ENCODE peak calls at places on chromosomes 11 and 22, in six cellular contexts. O is GM12878, C is H1, V is GM12891, E is K562, R is HepG2. T is an unnamed sample.

GRCh38 chr11:11884774-11885481 is 43.2 kb downstream of the USP47 start:
- DNase-seq in O (peak; percentile 44), C (no peak), V (no peak), E (no peak), R (no peak), T (no peak)

GRCh38 chr11:47376183-47376542 is 2.2 kb downstream of the SPI1 start:
- DNase-seq in O (no peak), C (no peak), V (no peak), E (no peak), R (no peak), T (no peak)

GRCh38 chr11:115184901-115185300 is 319.3 kb downstream of the CADM1 start:
- DNase-seq in O (no peak), C (no peak), V (no peak), E (no peak), R (no peak), T (no peak)

GRCh38 chr11:65615950-65616574 is 486 bp downstream of the PCNX3 start:
- DNase-seq in O (no peak), C (no peak), V (peak; percentile 90), E (peak; percentile 89), R (peak; percentile 47), T (peak; percentile 79)

GRCh38 chr11:1353383-1354124 is 36.2 kb upstream of the BRSK2 start:
- DNase-seq in O (no peak), C (no peak), V (no peak), E (no peak), R (no peak), T (no peak)

GRCh38 chr11:70206226-70206785 is 3.2 kb downstream of the FADD start:
- DNase-seq in O (no peak), C (no peak), V (no peak), E (no peak), R (no peak), T (no peak)

GRCh38 chr11:17696741-17697140 is 22.6 kb upstream of the MYOD1 start:
- DNase-seq in O (no peak), C (no peak), V (no peak), E (no peak), R (no peak), T (no peak)

GRCh38 chr11:69515271-69516245 is 34.1 kb downstream of the LINC01488 start:
- DNase-seq in O (no peak), C (no peak), V (no peak), E (no peak), R (no peak), T (no peak)

GRCh38 chr11:15735711-15736110 is 620.6 kb downstream of the SOX6 start:
- DNase-seq in O (no peak), C (no peak), V (no peak), E (no peak), R (no peak), T (no peak)

GRCh38 chr22:26671317-26672059 is 14.1 kb downstream of the MIAT start:
- DNase-seq in O (peak; percentile 73), C (no peak), V (peak; percentile 37), E (no peak), R (no peak), T (peak; percentile 48)

GRCh38 chr11:102831128-102831708 is 12.2 kb downstream of the MMP3 start:
- DNase-seq in O (no peak), C (peak; percentile 71), V (peak; percentile 15), E (peak; percentile 12), R (peak; percentile 4), T (no peak)

GRCh38 chr11:81869337-81870065 is 864.2 kb downstream of the FAM181B start:
- DNase-seq in O (peak; percentile 99), C (no peak), V (peak; percentile 4), E (no peak), R (no peak), T (no peak)

GRCh38 chr22:29606320-29606719 is 2.9 kb downstream of the NF2 start:
- DNase-seq in O (no peak), C (no peak), V (no peak), E (no peak), R (no peak), T (no peak)

GRCh38 chr11:32615422-32615821 is 31.8 kb downstream of the EIF3M start:
- DNase-seq in O (no peak), C (no peak), V (no peak), E (peak; percentile 13), R (peak; percentile 7), T (no peak)

GRCh38 chr11:95135155-95135554 is 45.5 kb downstream of the ENDOD1 start:
- DNase-seq in O (no peak), C (no peak), V (no peak), E (no peak), R (no peak), T (no peak)

GRCh38 chr22:44195189-44195871 is 14.6 kb downstream of the PARVG start:
- DNase-seq in O (no peak), C (no peak), V (no peak), E (no peak), R (no peak), T (no peak)

GRCh38 chr22:38298312-38299000 is 18.8 kb downstream of the CSNK1E start:
- DNase-seq in O (no peak), C (no peak), V (peak; percentile 72), E (peak; percentile 21), R (no peak), T (no peak)

GRCh38 chr11:8709002-8709672 is 26.5 kb downstream of the RPL27A start:
- DNase-seq in O (no peak), C (no peak), V (no peak), E (no peak), R (no peak), T (no peak)

GRCh38 chr11:33660962-33661361 is 39.7 kb downstream of the C11orf91 start:
- DNase-seq in O (no peak), C (no peak), V (no peak), E (no peak), R (no peak), T (no peak)

GRCh38 chr11:81449588-81450155 is 1284.0 kb downstream of the FAM181B start:
- DNase-seq in O (no peak), C (no peak), V (no peak), E (no peak), R (no peak), T (no peak)

GRCh38 chr11:116694815-116695590 is 77.8 kb downstream of the BUD13 start:
- DNase-seq in O (no peak), C (peak; percentile 38), V (no peak), E (no peak), R (no peak), T (no peak)

GRCh38 chr11:35085766-35086165 is 53.2 kb upstream of the CD44 start:
- DNase-seq in O (no peak), C (no peak), V (no peak), E (no peak), R (no peak), T (no peak)

GRCh38 chr11:31645747-31646146 is 136.2 kb downstream of the ELP4 start:
- DNase-seq in O (no peak), C (no peak), V (no peak), E (peak; percentile 4), R (peak; percentile 20), T (no peak)

GRCh38 chr11:83724704-83725114 is 438.5 kb upstream of the CCDC90B start:
- DNase-seq in O (no peak), C (peak; percentile 60), V (no peak), E (no peak), R (no peak), T (no peak)

GRCh38 chr11:130581631-130582030 is 133.2 kb downstream of the ADAMTS15 start:
- DNase-seq in O (no peak), C (no peak), V (no peak), E (no peak), R (no peak), T (no peak)

GRCh38 chr11:111778047-111778558 is 11.9 kb upstream of the PPP2R1B start:
- DNase-seq in O (no peak), C (no peak), V (no peak), E (no peak), R (peak; percentile 62), T (no peak)

GRCh38 chr11:111775024-111775710 is 9.0 kb upstream of the PPP2R1B start:
- DNase-seq in O (no peak), C (no peak), V (no peak), E (no peak), R (no peak), T (no peak)

GRCh38 chr11:111776398-111777093 is 10.4 kb upstream of the PPP2R1B start:
- DNase-seq in O (peak; percentile 72), C (no peak), V (peak; percentile 32), E (no peak), R (no peak), T (peak; percentile 44)

GRCh38 chr11:111779118-111779517 is 12.9 kb upstream of the PPP2R1B start:
- DNase-seq in O (no peak), C (no peak), V (no peak), E (no peak), R (no peak), T (no peak)

GRCh38 chr11:111777094-111778046 is 11.2 kb upstream of the PPP2R1B start:
- DNase-seq in O (peak; percentile 52), C (no peak), V (no peak), E (peak; percentile 67), R (peak; percentile 82), T (peak; percentile 27)
- TF ChIP-seq POLR2A in O (no peak), C (no peak), V (no peak), E (no peak), R (peak; percentile 39), T (no peak)

GRCh38 chr22:22424210-22424800 is 84.2 kb downstream of the ZNF280B start:
- DNase-seq in O (no peak), C (peak; percentile 56), V (no peak), E (no peak), R (no peak), T (no peak)

GRCh38 chr22:22420580-22420979 is 88.0 kb downstream of the ZNF280B start:
- DNase-seq in O (no peak), C (no peak), V (no peak), E (no peak), R (no peak), T (no peak)

GRCh38 chr22:22421392-22421791 is 87.2 kb downstream of the ZNF280B start:
- DNase-seq in O (no peak), C (no peak), V (no peak), E (no peak), R (no peak), T (no peak)

GRCh38 chr22:22423681-22424080 is 84.9 kb downstream of the ZNF280B start:
- DNase-seq in O (no peak), C (no peak), V (no peak), E (peak; percentile 27), R (no peak), T (no peak)

DNA sequence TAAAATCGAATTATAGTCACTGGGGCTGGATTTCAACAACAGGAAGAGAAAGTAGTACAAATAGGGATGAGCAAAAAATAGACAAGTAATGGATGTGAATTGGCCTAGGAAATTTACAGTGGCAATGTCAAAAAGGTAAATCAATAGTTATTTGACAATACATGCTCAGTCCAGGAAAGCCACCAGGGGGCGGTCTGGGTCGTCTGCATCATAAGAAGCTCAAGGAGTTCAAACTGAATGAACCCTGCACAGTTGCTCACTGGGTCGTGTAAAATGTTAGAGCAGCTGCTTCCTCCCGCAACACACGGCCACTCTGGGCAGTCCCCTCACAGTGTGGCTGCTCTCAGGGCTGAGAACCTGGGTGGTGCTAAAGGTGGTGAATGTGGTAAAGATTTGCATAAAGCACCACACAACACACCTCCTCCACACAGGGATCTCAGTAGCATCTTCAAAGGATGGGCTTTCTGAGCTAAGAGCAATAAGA is 85.9 kb downstream of the ZNF280B start:
- DNase-seq in O (peak; percentile 85), C (peak; percentile 85), V (peak; percentile 63), E (peak; percentile 90), R (peak; percentile 56), T (peak; percentile 72)
- TF ChIP-seq POLR2AphosphoS5 in O (no peak), C (no peak), V (no peak), E (no peak), R (no peak), T (no peak)

GRCh38 chr11:123351375-123351774 is 78.7 kb upstream of the GRAMD1B start:
- DNase-seq in O (no peak), C (peak; percentile 61), V (no peak), E (no peak), R (no peak), T (no peak)
- TF ChIP-seq TAF1 in O (no peak), C (peak; percentile 31), V (no peak), E (no peak), R (no peak), T (no peak)

GRCh38 chr22:35352214-35353111 is 28.4 kb upstream of the HMOX1 start:
- DNase-seq in O (no peak), C (peak; percentile 76), V (no peak), E (peak; percentile 19), R (peak; percentile 45), T (no peak)
- TF ChIP-seq POLR2A in O (no peak), C (no peak), V (no peak), E (no peak), R (no peak), T (peak; percentile 25)